ENCODE peak calls at places on chromosomes 4 and X, in eight cellular contexts. P is neural crest cell; U is GM12865; V is activated CD4-positive, alpha-beta T cell treated with anti-CD3 and anti-CD28 coated beads for 48 hours; C is activated effector memory CD4-positive, alpha-beta T cell treated with Interleukin-2 at 50 U/mL for 16 hours; T is NCI-H1436 treated with DMSO at 0.1 percent for 48 hours; E is IMR-90; D is GM03348. H is an unnamed sample.

GRCh38 chrX:153966841-153967535 is 4.6 kb downstream of the HCFC1 start:
- DNase-seq in P (no peak), V (peak; percentile 69), D (no peak), C (no peak), U (no peak), E (peak; percentile 43), T (no peak), H (no peak)

GRCh38 chr4:48184891-48185290 is 50.8 kb upstream of the TXK start:
- DNase-seq in T (no peak), C (no peak), E (peak; percentile 38), D (no peak), V (no peak), U (no peak), P (no peak), H (no peak)

GRCh38 chr4:76726141-76726540 is 171.8 kb downstream of the SOWAHB start:
- DNase-seq in E (peak; percentile 58), P (no peak), C (no peak), V (no peak), T (no peak), D (no peak), U (no peak), H (no peak)

GRCh38 chr4:53688186-53688790 is 97.0 kb upstream of the LNX1 start:
- DNase-seq in C (no peak), U (peak; percentile 69), E (peak; percentile 100), P (no peak), V (peak; percentile 63), T (no peak), D (peak; percentile 92), H (peak; percentile 89)

GRCh38 chrX:110162131-110162530 is 155.8 kb downstream of the AMMECR1 start:
- DNase-seq in D (no peak), U (no peak), P (no peak), E (no peak), T (no peak), C (no peak), V (no peak), H (no peak)

GRCh38 chr4:68569466-68570121 is 6.5 kb downstream of the UGT2B17 start:
- DNase-seq in E (no peak), V (no peak), T (no peak), D (no peak), P (no peak), U (peak; percentile 49), C (no peak), H (no peak)

GRCh38 chrX:12804655-12805054 is 13.4 kb downstream of the PRPS2 start:
- DNase-seq in C (no peak), U (no peak), V (no peak), T (no peak), E (no peak), D (no peak), P (no peak), H (no peak)

GRCh38 chrX:72368796-72369195 is 63.1 kb upstream of the CITED1 start:
- DNase-seq in T (no peak), U (no peak), C (no peak), E (no peak), D (no peak), V (no peak), P (no peak), H (no peak)

GRCh38 chr4:10296730-10297129 is 160.5 kb downstream of the ZNF518B start:
- DNase-seq in P (peak; percentile 20), E (no peak), T (no peak), V (no peak), C (no peak), D (peak; percentile 22), U (no peak), H (peak; percentile 31)

GRCh38 chr4:106046083-106046482 is 150.8 kb downstream of the NPNT start:
- DNase-seq in C (no peak), D (no peak), U (no peak), E (no peak), P (no peak), T (no peak), V (no peak), H (no peak)

GRCh38 chr4:141158219-141158618 is 24.9 kb upstream of the RNF150 start:
- DNase-seq in T (no peak), V (no peak), U (peak; percentile 33), P (no peak), D (peak; percentile 64), C (no peak), E (peak; percentile 55), H (peak; percentile 78)

GRCh38 chr4:138192113-138192512 is 50.0 kb downstream of the SLC7A11 start:
- DNase-seq in C (no peak), D (no peak), P (no peak), E (peak; percentile 67), U (peak; percentile 17), T (no peak), V (no peak), H (peak; percentile 55)

GRCh38 chrX:33204889-33205288 is 6.5 kb downstream of the DMD start:
- DNase-seq in P (no peak), D (no peak), T (no peak), E (peak; percentile 59), V (no peak), U (no peak), C (no peak), H (no peak)

GRCh38 chrX:79065696-79066095 is 78.8 kb upstream of the GPR174 start:
- DNase-seq in D (no peak), U (peak; percentile 61), C (no peak), E (no peak), T (no peak), P (no peak), V (no peak), H (peak; percentile 0)

GRCh38 chrX:136028383-136028984 is 43.2 kb downstream of the SLC9A6 start:
- DNase-seq in P (no peak), U (peak; percentile 37), E (peak; percentile 74), T (peak; percentile 21), D (peak; percentile 41), C (no peak), V (no peak), H (peak; percentile 61)

GRCh38 chr4:89489338-89489771 is 181.8 kb upstream of the GPRIN3 start:
- DNase-seq in V (no peak), U (no peak), P (no peak), C (no peak), T (no peak), D (no peak), E (no peak), H (no peak)

GRCh38 chr4:47631161-47631560 is 146.1 kb downstream of the ATP10D start:
- DNase-seq in E (no peak), P (no peak), D (no peak), T (no peak), U (no peak), C (no peak), V (no peak), H (no peak)

GRCh38 chr4:184177271-184177670 is 40.4 kb downstream of the ENPP6 start:
- DNase-seq in E (no peak), P (no peak), C (no peak), D (no peak), T (no peak), V (no peak), U (no peak), H (no peak)

GRCh38 chrX:17323397-17323796 is 51.6 kb upstream of the NHS start:
- DNase-seq in V (no peak), P (no peak), E (no peak), U (no peak), D (no peak), C (no peak), T (no peak), H (no peak)

GRCh38 chr4:2886622-2887021 is 43.0 kb downstream of the ADD1 start:
- DNase-seq in D (no peak), E (no peak), C (no peak), P (no peak), T (no peak), U (no peak), V (no peak), H (no peak)

GRCh38 chrX:153968754-153969124 is 2.9 kb downstream of the HCFC1 start:
- DNase-seq in T (peak; percentile 7), D (peak; percentile 9), C (no peak), V (peak; percentile 50), P (no peak), E (no peak), U (peak; percentile 48), H (no peak)

GRCh38 chrX:132068405-132068804 is 45.3 kb downstream of the STK26 start:
- DNase-seq in C (no peak), P (no peak), U (no peak), E (no peak), V (no peak), D (no peak), T (no peak), H (no peak)

GRCh38 chr4:167622481-167623240 is 388.4 kb upstream of the SPOCK3 start:
- DNase-seq in P (peak; percentile 69), E (peak; percentile 19), T (no peak), D (peak; percentile 73), C (no peak), V (peak; percentile 54), U (peak; percentile 68), H (peak; percentile 78)

GRCh38 chr4:100509386-100509785 is 8.4 kb downstream of the EMCN start:
- DNase-seq in U (no peak), V (no peak), P (no peak), D (no peak), C (no peak), T (no peak), E (no peak), H (no peak)

GRCh38 chr4:84582988-84583870 is at the start of gene CDS1:
- DNase-seq in C (no peak), D (peak; percentile 52), T (no peak), V (peak; percentile 10), E (no peak), P (peak; percentile 16), U (peak; percentile 15), H (no peak)

GRCh38 chr4:106585920-106586349 is 217.4 kb upstream of the GIMD1 start:
- DNase-seq in D (no peak), U (no peak), T (no peak), E (no peak), C (no peak), P (no peak), V (no peak), H (no peak)

GRCh38 chrX:40104649-40105015 is 6.9 kb upstream of the BCOR start:
- DNase-seq in U (peak; percentile 79), D (peak; percentile 71), P (no peak), E (peak; percentile 67), T (no peak), V (peak; percentile 34), C (no peak), H (peak; percentile 26)

GRCh38 chr4:81471361-81472248 is at the start of gene RASGEF1B:
- DNase-seq in V (peak; percentile 94), D (peak; percentile 95), P (peak; percentile 62), T (peak; percentile 69), E (peak; percentile 62), U (peak; percentile 83), C (peak; percentile 89), H (peak; percentile 89)

GRCh38 chr4:186932631-186933150 is 209.0 kb upstream of the FAT1 start:
- DNase-seq in P (no peak), D (peak; percentile 22), T (no peak), U (no peak), E (peak; percentile 74), C (no peak), V (no peak), H (peak; percentile 40)

GRCh38 chr4:166435449-166435848 is 562.4 kb downstream of the TLL1 start:
- DNase-seq in V (no peak), U (no peak), P (no peak), E (peak; percentile 12), D (no peak), T (no peak), C (no peak), H (no peak)

GRCh38 chrX:47158781-47159180 is 13.8 kb downstream of the RBM10 start:
- DNase-seq in P (no peak), V (no peak), E (no peak), U (no peak), T (no peak), C (no peak), D (no peak), H (no peak)

GRCh38 chrX:10387011-10387410 is 230.2 kb downstream of the CLCN4 start:
- DNase-seq in U (no peak), V (no peak), D (peak; percentile 15), P (no peak), E (peak; percentile 41), T (no peak), C (no peak), H (no peak)

GRCh38 chr4:17188035-17188967 is 289.9 kb upstream of the LDB2 start:
- DNase-seq in D (no peak), C (no peak), U (no peak), E (no peak), V (no peak), P (no peak), T (no peak), H (no peak)

GRCh38 chr4:23857353-23857752 is 32.5 kb downstream of the PPARGC1A start:
- DNase-seq in U (no peak), V (no peak), T (no peak), D (no peak), P (no peak), C (no peak), E (peak; percentile 47), H (no peak)

H was measured in OCI-M1.